ENCODE peak calls at places on chromosomes 4 and X, in five cellular contexts. One of them, this sample, is unnamed.

GRCh38 chr4:158823461-158823873 is 54.6 kb downstream of the FNIP2 start:
- DNase-seq in mesenchymal stem cell: peak; percentile 66
- DNase-seq in mesendoderm: no peak
- DNase-seq in H9: no peak
- DNase-seq in IMR-90: peak; percentile 58
- DNase-seq in this sample: no peak

GRCh38 chr4:180028682-180029081 is 2214.5 kb upstream of the TENM3 start:
- DNase-seq in mesenchymal stem cell: peak; percentile 57
- DNase-seq in mesendoderm: peak; percentile 75
- DNase-seq in H9: peak; percentile 63
- DNase-seq in IMR-90: peak; percentile 55
- DNase-seq in this sample: peak; percentile 38

GRCh38 chrX:634306-634958 is 3.8 kb downstream of the SHOX start:
- DNase-seq in mesendoderm: no peak
- DNase-seq in mesenchymal stem cell: no peak
- DNase-seq in IMR-90: no peak
- DNase-seq in H9: peak; percentile 50
- DNase-seq in this sample: no peak

GRCh38 chr4:30413915-30414314 is 306.3 kb upstream of the PCDH7 start:
- DNase-seq in mesenchymal stem cell: no peak
- DNase-seq in IMR-90: no peak
- DNase-seq in mesendoderm: peak; percentile 1
- DNase-seq in H9: no peak
- DNase-seq in this sample: no peak

GRCh38 chr4:187499961-187500360 is 495.6 kb upstream of the ZFP42 start:
- DNase-seq in H9: no peak
- DNase-seq in IMR-90: no peak
- DNase-seq in mesendoderm: no peak
- DNase-seq in mesenchymal stem cell: no peak
- DNase-seq in this sample: no peak

GRCh38 chrX:10045327-10046000 is 78.3 kb downstream of the CLDN34 start:
- DNase-seq in H9: no peak
- DNase-seq in mesendoderm: no peak
- DNase-seq in mesenchymal stem cell: no peak
- DNase-seq in IMR-90: no peak
- DNase-seq in this sample: no peak

GRCh38 chrX:135707880-135708279 is 5.6 kb upstream of the CT45A1 start:
- DNase-seq in mesendoderm: peak; percentile 8
- DNase-seq in mesenchymal stem cell: no peak
- DNase-seq in H9: peak; percentile 64
- DNase-seq in IMR-90: no peak
- DNase-seq in this sample: no peak

GRCh38 chr4:131001371-131001770 is 1905.4 kb downstream of the C4orf33 start:
- DNase-seq in mesendoderm: no peak
- DNase-seq in IMR-90: no peak
- DNase-seq in H9: no peak
- DNase-seq in mesenchymal stem cell: no peak
- DNase-seq in this sample: no peak

GRCh38 chr4:181503800-181504364 is 739.3 kb upstream of the TENM3 start:
- DNase-seq in H9: peak; percentile 43
- DNase-seq in mesenchymal stem cell: no peak
- DNase-seq in IMR-90: no peak
- DNase-seq in mesendoderm: peak; percentile 25
- DNase-seq in this sample: no peak

GRCh38 chr4:88646528-88647280 is 50.9 kb downstream of the NAP1L5 start:
- DNase-seq in IMR-90: no peak
- DNase-seq in H9: peak; percentile 81
- DNase-seq in mesendoderm: peak; percentile 60
- DNase-seq in mesenchymal stem cell: no peak
- DNase-seq in this sample: no peak

GRCh38 chrX:69396916-69397315 is 107.2 kb upstream of the NALF2 start:
- DNase-seq in IMR-90: no peak
- DNase-seq in H9: peak; percentile 34
- DNase-seq in mesenchymal stem cell: no peak
- DNase-seq in mesendoderm: peak; percentile 67
- DNase-seq in this sample: peak; percentile 73

GRCh38 chr4:73723029-73723428 is 17.3 kb upstream of the CXCL8 start:
- DNase-seq in mesenchymal stem cell: no peak
- DNase-seq in mesendoderm: no peak
- DNase-seq in IMR-90: no peak
- DNase-seq in H9: no peak
- DNase-seq in this sample: no peak

GRCh38 chrX:88202149-88202548 is 544.9 kb upstream of the CPXCR1 start:
- DNase-seq in mesenchymal stem cell: no peak
- DNase-seq in mesendoderm: peak; percentile 3
- DNase-seq in H9: no peak
- DNase-seq in IMR-90: no peak
- DNase-seq in this sample: no peak

GRCh38 chr4:6262847-6263487 is 6.7 kb upstream of the WFS1 start:
- DNase-seq in mesendoderm: no peak
- DNase-seq in H9: no peak
- DNase-seq in mesenchymal stem cell: no peak
- DNase-seq in IMR-90: no peak
- DNase-seq in this sample: no peak
- H2BK15ac ChIP-seq in mesendoderm: no peak overlapping the region
- H2BK15ac ChIP-seq in H9: no peak overlapping the region
- H2BK15ac ChIP-seq in mesenchymal stem cell: no peak overlapping the region
- H2BK15ac ChIP-seq in IMR-90: no peak overlapping the region
- H2BK15ac ChIP-seq in this sample: no peak overlapping the region

DNA sequence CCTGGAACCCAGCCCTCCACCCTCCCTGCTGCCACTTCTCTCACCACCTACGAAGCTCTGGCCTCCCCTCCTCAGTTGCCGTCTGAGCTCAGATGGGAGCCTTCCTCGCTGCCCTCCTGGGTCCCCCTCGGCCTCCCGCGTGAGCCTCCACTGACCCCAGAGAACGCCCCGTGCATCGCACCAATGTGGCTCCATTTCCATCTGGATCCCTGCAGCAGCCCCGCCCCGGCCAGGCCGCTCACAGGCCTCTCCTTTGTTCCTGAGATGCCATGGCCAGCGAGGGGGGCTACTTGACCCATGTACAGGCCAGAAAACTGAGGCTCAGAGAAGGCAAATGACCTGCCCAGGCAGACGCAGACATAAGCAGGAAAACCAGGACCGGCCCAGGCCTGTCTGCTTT is 242.4 kb upstream of the PSAPL1 start:
- DNase-seq in mesendoderm: no peak
- DNase-seq in IMR-90: no peak
- DNase-seq in H9: no peak
- DNase-seq in mesenchymal stem cell: no peak
- DNase-seq in this sample: no peak
- H3K4me1 ChIP-seq in mesendoderm: no peaks in the 10 kb centered on the region
- H3K4me1 ChIP-seq in IMR-90: no peaks in the 10 kb centered on the region
- H3K4me1 ChIP-seq in H9: no peaks in the 10 kb centered on the region
- H3K4me1 ChIP-seq in mesenchymal stem cell: no peaks in the 10 kb centered on the region
- H3K4me1 ChIP-seq in this sample: no peaks in the 10 kb centered on the region

GRCh38 chr4:136329042-136329662 is 1203.1 kb downstream of the PCDH18 start:
- DNase-seq in H9: no peak
- DNase-seq in mesenchymal stem cell: no peak
- DNase-seq in IMR-90: no peak
- DNase-seq in mesendoderm: peak; percentile 37
- DNase-seq in this sample: no peak
- H2BK15ac ChIP-seq in H9: no peak overlapping the region
- H2BK15ac ChIP-seq in mesenchymal stem cell: no peak overlapping the region
- H2BK15ac ChIP-seq in IMR-90: no peak overlapping the region
- H2BK15ac ChIP-seq in mesendoderm: no peak overlapping the region
- H2BK15ac ChIP-seq in this sample: no peak overlapping the region

GRCh38 chrX:154046262-154046771 is 26.6 kb upstream of the IRAK1 start:
- DNase-seq in H9: no peak
- DNase-seq in IMR-90: peak; percentile 86
- DNase-seq in mesendoderm: peak; percentile 23
- DNase-seq in mesenchymal stem cell: peak; percentile 78
- DNase-seq in this sample: no peak
- H3K4me1 ChIP-seq in H9: no peaks in the 10 kb centered on the region
- H3K4me1 ChIP-seq in IMR-90: peaks cover 15% of the 10 kb centered on the region
- H3K4me1 ChIP-seq in mesendoderm: no peaks in the 10 kb centered on the region
- H3K4me1 ChIP-seq in mesenchymal stem cell: peaks cover 6% of the 10 kb centered on the region
- H3K4me1 ChIP-seq in this sample: peaks cover 10% of the 10 kb centered on the region